ENCODE peak calls at places on chromosomes 5 and 9, in ten cellular contexts. M is transverse colon, C is neural progenitor cell, H is endodermal cell, B is GM23338, Q is gastrocnemius medialis, K is PC-9, Y is suprapubic skin, P is stomach, N is dorsolateral prefrontal cortex. S is an unnamed sample.

GRCh38 chr5:105754056-105754455 is 1916.7 kb downstream of the EFNA5 start:
- DNase-seq in M (no peak), C (peak), H (no peak), B (peak), Q (no peak), K (no peak), Y (no peak), P (no peak), N (no peak), S (no peak)

GRCh38 chr5:6473284-6473683 is 24.6 kb downstream of the UBE2QL1 start:
- DNase-seq in M (no peak), C (no peak), H (peak), B (no peak), Q (no peak), K (no peak), Y (no peak), P (no peak), N (no peak), S (peak)

GRCh38 chr5:139147743-139148079 is 50.5 kb downstream of the SIL1 start:
- DNase-seq in M (peak), C (no peak), H (no peak), B (no peak), Q (peak), K (peak), Y (peak), P (peak), N (no peak), S (no peak)

GRCh38 chr9:70229579-70229978 is 29.2 kb upstream of the SMC5 start:
- DNase-seq in M (no peak), C (no peak), H (no peak), B (peak), Q (no peak), K (no peak), Y (no peak), P (no peak), N (no peak), S (no peak)

GRCh38 chr9:97873877-97874276 is 20.9 kb downstream of the FOXE1 start:
- DNase-seq in M (no peak), C (no peak), H (no peak), B (no peak), Q (no peak), K (peak), Y (peak), P (no peak), N (no peak), S (no peak)

GRCh38 chr5:135209495-135209837 is 175.4 kb upstream of the PITX1 start:
- DNase-seq in M (peak), C (no peak), H (peak), B (no peak), Q (no peak), K (no peak), Y (peak), P (peak), N (no peak), S (no peak)

GRCh38 chr5:112594941-112595340 is 142.7 kb upstream of the APC start:
- DNase-seq in M (no peak), C (no peak), H (no peak), B (no peak), Q (no peak), K (no peak), Y (no peak), P (no peak), N (no peak), S (no peak)

GRCh38 chr9:124390812-124391658 is 24.2 kb downstream of the PSMB7 start:
- DNase-seq in M (no peak), C (peak), H (no peak), B (no peak), Q (no peak), K (no peak), Y (no peak), P (no peak), N (no peak), S (no peak)

GRCh38 chr9:74795081-74795480 is 92.6 kb downstream of the TRPM6 start:
- DNase-seq in M (no peak), C (no peak), H (no peak), B (no peak), Q (no peak), K (no peak), Y (no peak), P (no peak), N (no peak), S (no peak)

GRCh38 chr9:123541441-123541840 is 185.4 kb downstream of the CRB2 start:
- DNase-seq in M (no peak), C (no peak), H (no peak), B (no peak), Q (no peak), K (no peak), Y (no peak), P (no peak), N (no peak), S (no peak)

GRCh38 chr5:128081111-128081865 is 2.3 kb upstream of the SLC12A2 start:
- DNase-seq in M (no peak), C (peak), H (no peak), B (no peak), Q (no peak), K (no peak), Y (no peak), P (no peak), N (no peak), S (no peak)

GRCh38 chr9:124263800-124264426 is 6.2 kb downstream of the NEK6 start:
- DNase-seq in M (no peak), C (no peak), H (no peak), B (no peak), Q (no peak), K (no peak), Y (no peak), P (no peak), N (no peak), S (no peak)

GRCh38 chr9:138009016-138009415 is 131.4 kb downstream of the CACNA1B start:
- DNase-seq in M (no peak), C (no peak), H (peak), B (no peak), Q (no peak), K (no peak), Y (no peak), P (no peak), N (no peak), S (peak)

GRCh38 chr9:22165144-22165543 is 156.0 kb upstream of the CDKN2B start:
- DNase-seq in M (no peak), C (no peak), H (no peak), B (no peak), Q (no peak), K (no peak), Y (no peak), P (no peak), N (no peak), S (no peak)

GRCh38 chr9:68711281-68711680 is 6.2 kb downstream of the PIP5K1B start:
- DNase-seq in M (no peak), C (no peak), H (no peak), B (no peak), Q (no peak), K (no peak), Y (no peak), P (no peak), N (no peak), S (no peak)

GRCh38 chr5:1925111-1926070 is 42.7 kb upstream of the IRX4 start:
- DNase-seq in M (no peak), C (no peak), H (peak), B (no peak), Q (no peak), K (no peak), Y (peak), P (no peak), N (no peak), S (peak)

GRCh38 chr9:77883846-77884771 is 147.5 kb downstream of the GNAQ start:
- DNase-seq in M (no peak), C (peak), H (peak), B (peak), Q (no peak), K (peak), Y (no peak), P (no peak), N (no peak), S (no peak)

GRCh38 chr5:132436936-132437335 is 53.6 kb downstream of the IRF1 start:
- DNase-seq in M (no peak), C (no peak), H (no peak), B (no peak), Q (no peak), K (no peak), Y (no peak), P (no peak), N (no peak), S (no peak)

GRCh38 chr5:132437604-132438275 is 52.8 kb downstream of the IRF1 start:
- DNase-seq in M (peak), C (peak), H (peak), B (peak), Q (peak), K (no peak), Y (no peak), P (peak), N (no peak), S (no peak)

GRCh38 chr5:132438931-132439330 is 51.6 kb downstream of the IRF1 start:
- DNase-seq in M (no peak), C (no peak), H (peak), B (no peak), Q (no peak), K (no peak), Y (no peak), P (no peak), N (no peak), S (no peak)

GRCh38 chr5:132435891-132436290 is 54.7 kb downstream of the IRF1 start:
- DNase-seq in M (peak), C (no peak), H (no peak), B (no peak), Q (no peak), K (no peak), Y (no peak), P (no peak), N (no peak), S (peak)

DNA sequence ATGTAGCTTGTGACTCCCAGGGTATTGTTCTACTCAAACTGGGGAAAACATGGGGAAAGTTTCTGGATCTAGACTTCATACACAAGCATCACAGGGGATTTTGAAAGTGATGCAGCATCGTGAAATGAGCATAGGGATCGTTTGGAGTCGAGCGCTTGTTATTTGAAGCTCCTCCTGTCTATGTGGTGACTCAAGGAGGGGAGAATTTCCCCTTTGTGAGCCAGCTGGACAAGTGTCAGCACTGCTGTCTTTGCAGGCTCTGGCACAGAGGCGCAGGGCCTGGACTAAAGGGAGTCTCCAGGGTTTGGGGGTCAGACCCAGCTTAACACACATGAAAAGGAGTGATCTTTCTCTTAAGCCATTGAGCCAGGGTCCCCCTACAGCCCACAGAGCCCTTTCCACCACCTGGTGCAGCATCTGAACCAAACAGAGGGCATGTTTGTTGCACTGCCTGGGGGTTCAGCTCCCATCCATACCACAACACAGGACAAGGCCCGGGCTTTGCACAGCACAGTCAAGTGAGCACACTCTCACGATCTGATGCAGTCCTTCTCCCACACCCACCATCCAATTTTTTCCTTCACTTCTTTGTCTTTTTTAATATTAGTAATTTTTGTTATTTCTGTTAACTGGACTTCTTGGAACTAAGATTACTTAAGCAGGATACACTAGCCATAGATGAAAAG is 50.9 kb downstream of the IRF1 start:
- DNase-seq in M (peak), C (no peak), H (peak), B (no peak), Q (peak), K (no peak), Y (no peak), P (no peak), N (no peak), S (no peak)
- H3K4me3 ChIP-seq in M (no peak), C (no peak), H (no peak), B (no peak), Q (no peak), K (no peak), Y (no peak), P (no peak), N (no peak), S (no peak)

GRCh38 chr5:134099288-134099872 is 15.1 kb upstream of the TCF7 start:
- DNase-seq in M (no peak), C (no peak), H (no peak), B (no peak), Q (no peak), K (no peak), Y (no peak), P (peak), N (no peak), S (no peak)

GRCh38 chr5:134100283-134101011 is 14.0 kb upstream of the TCF7 start:
- DNase-seq in M (peak), C (peak), H (peak), B (peak), Q (no peak), K (no peak), Y (no peak), P (peak), N (no peak), S (no peak)

GRCh38 chr5:134099939-134100282 is 14.6 kb upstream of the TCF7 start:
- DNase-seq in M (no peak), C (peak), H (peak), B (no peak), Q (no peak), K (no peak), Y (no peak), P (no peak), N (no peak), S (no peak)

GRCh38 chr5:134097221-134097620 is 17.3 kb upstream of the TCF7 start:
- DNase-seq in M (no peak), C (peak), H (no peak), B (no peak), Q (no peak), K (no peak), Y (no peak), P (no peak), N (no peak), S (no peak)

DNA sequence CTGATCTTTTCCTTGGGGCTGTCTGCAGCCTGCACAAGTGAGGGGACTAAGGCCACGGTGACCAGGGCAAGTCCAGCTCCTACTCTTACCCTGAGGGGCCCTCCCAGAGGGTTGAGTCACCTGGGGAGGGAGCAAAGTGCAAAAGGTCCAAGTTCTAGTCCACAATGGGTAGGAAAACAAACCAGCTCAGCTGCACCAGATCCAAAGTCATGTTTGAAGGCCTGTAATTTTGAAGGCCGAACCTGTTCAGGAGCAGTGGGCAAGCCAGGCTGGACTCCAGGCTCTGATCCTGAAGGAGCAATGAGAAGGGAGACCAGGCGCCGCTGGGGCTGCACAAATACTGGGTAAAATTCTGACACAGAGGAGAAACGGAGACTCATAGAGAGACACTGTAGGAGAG is 15.8 kb upstream of the TCF7 start:
- DNase-seq in M (no peak), C (no peak), H (no peak), B (no peak), Q (no peak), K (no peak), Y (no peak), P (no peak), N (no peak), S (no peak)
- TF ChIP-seq CTCF in M (no peak), C (no peak), H (no peak), B (no peak), Q (no peak), K (no peak), Y (no peak), P (no peak), N (no peak), S (no peak)

DNA sequence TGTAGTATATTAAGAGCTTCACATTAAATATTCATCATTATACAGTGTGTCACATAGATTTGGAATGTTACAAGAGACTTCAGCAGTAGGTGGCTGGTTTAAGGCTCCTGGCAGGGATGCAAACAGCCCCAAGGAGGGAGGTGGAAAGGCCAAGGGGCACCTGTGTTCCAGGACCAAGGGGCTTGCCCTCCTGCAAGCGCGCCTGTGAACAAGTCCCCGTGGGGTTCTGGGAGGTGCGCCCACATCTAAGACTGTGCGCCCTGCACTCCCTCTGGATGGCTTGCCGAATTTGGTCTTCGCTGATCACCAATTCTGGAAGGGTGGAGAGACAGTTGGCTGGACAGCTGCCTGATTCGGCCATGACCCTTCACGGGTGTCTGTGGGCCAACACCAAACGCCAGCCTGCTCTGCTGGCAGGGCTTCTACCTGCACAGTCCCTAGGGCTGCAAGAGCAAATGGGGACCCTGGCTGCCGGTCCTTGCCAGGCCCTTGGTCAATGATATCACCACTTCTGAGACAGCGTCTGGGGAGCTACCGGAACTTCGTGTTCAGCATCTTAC is 12.1 kb upstream of the SLC25A51 start:
- DNase-seq in M (no peak), C (no peak), H (no peak), B (no peak), Q (no peak), K (no peak), Y (no peak), P (no peak), N (no peak), S (no peak)
- H3K27ac ChIP-seq in M (no peak), C (no peak), H (peak), B (no peak), Q (peak), K (no peak), Y (peak), P (no peak), N (peak), S (peak)

GRCh38 chr5:157816682-157817268 is 42.2 kb downstream of the CLINT1 start:
- DNase-seq in M (no peak), C (no peak), H (no peak), B (no peak), Q (no peak), K (no peak), Y (no peak), P (no peak), N (no peak), S (no peak)
- H3K4me3 ChIP-seq in M (no peak), C (no peak), H (no peak), B (no peak), Q (no peak), K (no peak), Y (no peak), P (no peak), N (no peak), S (no peak)

DNA sequence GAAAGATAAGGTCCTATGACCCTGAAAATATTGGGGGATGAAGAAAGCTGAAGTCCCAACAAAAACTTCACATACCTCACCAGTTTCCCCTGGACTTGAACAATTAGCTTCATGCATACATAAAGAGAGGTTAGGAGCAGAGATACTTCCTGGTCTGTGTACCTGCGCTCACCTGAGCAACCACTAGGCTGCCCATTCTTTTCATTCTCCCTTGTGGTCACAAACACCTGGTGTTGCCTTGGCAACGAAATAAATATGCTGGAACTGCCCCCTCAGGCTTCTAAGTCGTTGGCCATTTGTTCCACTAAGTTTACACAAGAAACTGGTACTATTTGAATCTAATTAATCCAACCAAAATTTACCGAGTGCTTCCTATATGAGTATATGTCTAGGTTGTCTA is 18.1 kb downstream of the OTP start:
- DNase-seq in M (no peak), C (no peak), H (peak), B (peak), Q (no peak), K (peak), Y (no peak), P (no peak), N (no peak), S (no peak)
- TF ChIP-seq CTCF in M (no peak), C (no peak), H (peak), B (peak), Q (no peak), K (peak), Y (no peak), P (no peak), N (no peak), S (no peak)

DNA sequence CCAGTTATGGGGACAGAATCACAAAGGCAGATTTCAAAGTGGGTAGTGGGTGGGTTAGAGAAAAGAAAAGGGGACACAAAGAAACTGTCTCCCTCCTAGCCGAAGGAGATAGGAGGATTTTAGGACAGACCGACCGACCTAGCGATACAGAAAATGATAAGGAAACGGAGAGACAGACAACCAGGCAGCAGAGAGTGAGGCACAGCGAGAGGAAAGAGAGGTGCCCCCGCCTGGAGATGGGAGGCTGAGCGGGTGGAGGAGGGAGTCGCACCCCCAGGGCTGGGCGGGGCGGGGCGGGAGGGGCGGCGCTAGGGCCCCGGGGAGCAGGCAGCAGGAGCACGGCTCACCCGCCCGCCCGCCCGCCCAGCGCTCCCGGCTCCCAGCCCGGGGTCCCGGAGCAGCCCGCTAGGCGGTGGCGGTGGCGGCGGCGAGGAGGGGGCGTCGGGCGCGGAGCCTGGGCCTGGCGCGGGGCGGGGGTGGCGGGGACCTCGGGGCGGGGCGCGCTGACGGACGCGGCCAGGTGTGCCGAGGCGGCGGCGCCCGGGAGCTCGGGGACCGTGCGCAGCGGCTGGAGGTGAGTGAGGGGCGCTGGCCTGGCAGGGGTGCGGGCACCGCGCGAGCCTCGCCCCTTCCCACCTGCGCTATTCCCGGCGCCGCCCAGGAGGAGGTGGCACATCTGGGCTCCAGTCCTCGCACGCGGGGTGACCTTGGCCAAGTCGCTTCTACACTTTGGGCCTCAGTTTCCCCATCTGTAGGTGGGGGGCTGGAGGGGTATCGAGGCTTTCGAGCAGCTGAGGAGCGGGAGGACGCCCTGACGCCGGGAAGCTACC is 15.9 kb upstream of the SYNPO start:
- DNase-seq in M (peak), C (peak), H (peak), B (peak), Q (no peak), K (no peak), Y (no peak), P (no peak), N (no peak), S (no peak)
- H3K27ac ChIP-seq in M (peak), C (no peak), H (no peak), B (no peak), Q (peak), K (no peak), Y (peak), P (peak), N (peak), S (peak)

GRCh38 chr5:159050408-159051091 is 49.2 kb downstream of the EBF1 start:
- DNase-seq in M (no peak), C (peak), H (peak), B (no peak), Q (no peak), K (no peak), Y (no peak), P (no peak), N (no peak), S (no peak)
- H3K4me3 ChIP-seq in M (no peak), C (no peak), H (no peak), B (peak), Q (peak), K (no peak), Y (peak), P (peak), N (peak), S (peak)